ENCODE peak calls at places on chromosomes 6 and 20, in six cellular contexts. P, T, L, A, G and C are unnamed samples.

GRCh38 chr6:131116321-131116720 is 18.9 kb upstream of the AKAP7 start:
- DNase-seq in L (no peak), A (no peak), P (no peak), G (no peak), T (no peak), C (no peak)

GRCh38 chr6:3961581-3962225 is 112.5 kb downstream of the FAM50B start:
- DNase-seq in P (no peak), A (peak), G (no peak), T (no peak), L (no peak), C (no peak)

GRCh38 chr20:7113577-7114466 is 346.3 kb downstream of the BMP2 start:
- DNase-seq in A (peak), T (no peak), P (no peak), L (no peak), G (peak), C (no peak)

GRCh38 chr6:43910638-43911353 is 140.8 kb downstream of the VEGFA start:
- DNase-seq in A (peak), G (no peak), T (no peak), P (no peak), L (no peak), C (no peak)

GRCh38 chr20:32141465-32141980 is 32.0 kb downstream of the TM9SF4 start:
- DNase-seq in L (no peak), A (no peak), T (no peak), P (no peak), G (no peak), C (no peak)

GRCh38 chr6:2158596-2159271 is 86.7 kb downstream of the GMDS start:
- DNase-seq in P (no peak), G (peak), A (no peak), L (no peak), T (no peak), C (no peak)

GRCh38 chr6:90098025-90098474 is 198.6 kb downstream of the BACH2 start:
- DNase-seq in L (peak), T (peak), A (peak), P (peak), G (no peak), C (no peak)

GRCh38 chr6:31971279-31971992 is 502 bp downstream of the DXO start:
- DNase-seq in A (no peak), P (no peak), G (no peak), L (no peak), T (no peak), C (no peak)

GRCh38 chr20:58840816-58841538 is 9.7 kb downstream of the GNAS-AS1 start:
- DNase-seq in P (no peak), A (no peak), T (no peak), L (no peak), G (peak), C (no peak)